ENCODE peak calls at places on chromosomes 5 and 9, in ten cellular contexts. D is fibroblast of pulmonary artery; R is CD4-positive, alpha-beta T cell; A is AG04450; P is PC-3; I is kidney; S is glutamatergic neuron; F is CD8-positive, alpha-beta T cell; L is astrocyte of the spinal cord; E is progenitor cell of endocrine pancreas. H is an unnamed sample.
A peak's percentile ranks its signal among the peaks of the same experiment; 100 is the strongest.

GRCh38 chr5:112434650-112435049 is 15.6 kb upstream of the EPB41L4A start:
- DNase-seq in D (no peak), R (no peak), A (no peak), P (no peak), I (no peak), S (no peak), F (no peak), L (no peak), E (no peak), H (peak; percentile 25)

GRCh38 chr5:124461110-124461509 is 285.3 kb downstream of the ZNF608 start:
- DNase-seq in D (no peak), R (no peak), A (no peak), P (no peak), I (no peak), S (no peak), F (no peak), L (no peak), E (no peak), H (no peak)

GRCh38 chr5:139394654-139395566 is at the start of gene PROB1:
- DNase-seq in D (no peak), R (no peak), A (no peak), P (no peak), I (peak; percentile 87), S (no peak), F (no peak), L (no peak), E (no peak), H (no peak)

GRCh38 chr5:123111502-123111901 is 22.5 kb downstream of the PRDM6 start:
- DNase-seq in D (no peak), R (no peak), A (no peak), P (no peak), I (no peak), S (no peak), F (no peak), L (no peak), E (no peak), H (no peak)

GRCh38 chr5:154358410-154359221 is 87.2 kb upstream of the SAP30L start:
- DNase-seq in D (peak; percentile 67), R (no peak), A (no peak), P (no peak), I (no peak), S (no peak), F (no peak), L (peak; percentile 43), E (no peak), H (no peak)

GRCh38 chr9:70111042-70111602 is 67.5 kb downstream of the MAMDC2 start:
- DNase-seq in D (peak; percentile 84), R (peak; percentile 7), A (peak; percentile 53), P (peak; percentile 77), I (no peak), S (peak; percentile 86), F (peak; percentile 49), L (peak; percentile 83), E (peak; percentile 47), H (peak; percentile 79)

GRCh38 chr9:75889977-75890540 is 414 bp upstream of the PCSK5 start:
- DNase-seq in D (peak; percentile 79), R (no peak), A (peak; percentile 15), P (peak; percentile 27), I (no peak), S (no peak), F (no peak), L (no peak), E (no peak), H (peak; percentile 62)

GRCh38 chr9:73680831-73681230 is 529.2 kb downstream of the ANXA1 start:
- DNase-seq in D (peak; percentile 66), R (no peak), A (no peak), P (no peak), I (no peak), S (no peak), F (no peak), L (no peak), E (no peak), H (no peak)

GRCh38 chr9:92328225-92328624 is 2.5 kb downstream of the CENPP start:
- DNase-seq in D (peak; percentile 77), R (no peak), A (peak; percentile 41), P (peak; percentile 46), I (no peak), S (no peak), F (no peak), L (peak; percentile 68), E (no peak), H (peak; percentile 51)

GRCh38 chr9:109992293-109992692 is 212.3 kb downstream of the PALM2AKAP2 start:
- DNase-seq in D (no peak), R (no peak), A (no peak), P (no peak), I (no peak), S (no peak), F (no peak), L (no peak), E (no peak), H (no peak)

GRCh38 chr9:109989296-109989695 is 209.3 kb downstream of the PALM2AKAP2 start:
- DNase-seq in D (peak; percentile 54), R (no peak), A (no peak), P (no peak), I (no peak), S (no peak), F (no peak), L (peak; percentile 27), E (no peak), H (no peak)

GRCh38 chr9:109993250-109993978 is 213.4 kb downstream of the PALM2AKAP2 start:
- DNase-seq in D (no peak), R (no peak), A (no peak), P (no peak), I (no peak), S (no peak), F (no peak), L (no peak), E (no peak), H (no peak)

GRCh38 chr9:109986423-109987055 is 206.5 kb downstream of the PALM2AKAP2 start:
- DNase-seq in D (peak; percentile 96), R (no peak), A (peak; percentile 49), P (peak; percentile 69), I (no peak), S (no peak), F (no peak), L (peak; percentile 96), E (no peak), H (peak; percentile 43)

GRCh38 chr9:109990541-109990940 is 210.5 kb downstream of the PALM2AKAP2 start:
- DNase-seq in D (peak; percentile 36), R (no peak), A (no peak), P (no peak), I (no peak), S (no peak), F (no peak), L (peak; percentile 50), E (no peak), H (no peak)
- TF ChIP-seq CTCF in D (no peak), R (no peak), A (no peak), P (no peak), I (no peak), S (no peak), F (no peak), L (no peak), E (no peak), H (no peak)

GRCh38 chr5:52743970-52744369 is 43.7 kb upstream of the ITGA1 start:
- DNase-seq in D (peak; percentile 42), R (peak; percentile 13), A (no peak), P (no peak), I (no peak), S (no peak), F (peak; percentile 28), L (peak; percentile 71), E (no peak), H (no peak)
- TF ChIP-seq CTCF in D (no peak), R (no peak), A (no peak), P (no peak), I (no peak), S (no peak), F (no peak), L (no peak), E (no peak), H (no peak)

GRCh38 chr5:74940782-74941363 is 74.7 kb upstream of the FAM169A start:
- DNase-seq in D (no peak), R (no peak), A (no peak), P (no peak), I (no peak), S (no peak), F (no peak), L (no peak), E (no peak), H (no peak)

GRCh38 chr5:74942622-74943286 is 76.6 kb upstream of the FAM169A start:
- DNase-seq in D (no peak), R (no peak), A (no peak), P (no peak), I (no peak), S (no peak), F (no peak), L (no peak), E (no peak), H (no peak)

GRCh38 chr5:74946471-74946870 is 80.3 kb upstream of the FAM169A start:
- DNase-seq in D (no peak), R (no peak), A (no peak), P (no peak), I (no peak), S (no peak), F (no peak), L (no peak), E (no peak), H (no peak)

GRCh38 chr5:74945561-74946165 is 79.5 kb upstream of the FAM169A start:
- DNase-seq in D (no peak), R (no peak), A (no peak), P (no peak), I (no peak), S (no peak), F (no peak), L (no peak), E (no peak), H (no peak)

GRCh38 chr5:74943905-74944304 is 77.7 kb upstream of the FAM169A start:
- DNase-seq in D (no peak), R (no peak), A (no peak), P (no peak), I (no peak), S (no peak), F (no peak), L (no peak), E (no peak), H (no peak)
- TF ChIP-seq CTCF in D (no peak), R (no peak), A (peak; percentile 45), P (no peak), I (peak; percentile 12), S (no peak), F (peak; percentile 22), L (peak; percentile 31), E (peak; percentile 40), H (no peak)

DNA sequence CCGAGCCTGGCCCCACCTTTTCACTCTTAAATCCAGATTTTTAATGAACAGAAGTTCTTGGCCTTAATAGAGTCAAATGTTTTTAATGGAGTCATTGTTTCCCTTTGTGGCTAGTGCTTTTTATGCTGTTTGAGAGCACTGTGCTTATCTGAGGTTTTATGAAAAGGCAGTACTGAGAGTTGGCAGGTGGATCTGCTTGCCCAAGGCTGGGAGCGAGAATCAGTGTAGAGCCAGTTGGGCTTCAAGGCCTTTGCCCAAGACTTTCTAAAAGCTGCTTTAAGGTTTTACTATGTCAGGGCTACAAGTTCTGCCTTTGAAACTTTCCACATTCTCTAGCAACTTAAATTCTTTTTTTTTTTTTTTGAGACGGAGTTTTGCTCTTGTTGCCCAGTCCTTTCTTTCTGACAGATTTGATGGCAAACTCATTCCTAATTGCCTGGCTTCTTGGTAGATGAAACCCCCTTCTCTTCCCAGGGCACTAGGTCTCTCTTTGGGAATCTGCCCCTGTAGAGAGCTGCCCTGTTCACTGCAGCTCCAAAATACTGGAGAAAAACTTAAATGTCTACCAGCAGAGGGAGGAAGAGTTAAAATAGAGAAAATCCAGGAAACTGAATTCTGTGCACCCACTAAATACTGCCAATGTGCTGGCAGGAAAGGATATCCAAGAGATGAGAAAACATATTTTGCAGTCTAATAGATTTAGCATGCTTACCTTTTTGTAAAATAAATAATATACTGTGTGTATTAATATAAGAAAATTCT is 36.9 kb upstream of the CDK20 start:
- DNase-seq in D (peak; percentile 18), R (no peak), A (no peak), P (peak; percentile 43), I (no peak), S (no peak), F (no peak), L (no peak), E (no peak), H (peak; percentile 23)
- TF ChIP-seq CTCF in D (peak; percentile 35), R (no peak), A (peak; percentile 42), P (peak; percentile 45), I (no peak), S (no peak), F (no peak), L (peak; percentile 26), E (peak; percentile 45), H (peak; percentile 31)

H was measured in MCF 10A.